ENCODE peak calls at places on chromosomes 2 and 18, in six cellular contexts. C is kidney, B is cardiac muscle cell, V is suprapubic skin, S is astrocyte of the cerebellum, Z is vagina. P is an unnamed sample.

GRCh38 chr18:44973282-44973681 is 292.6 kb downstream of the SETBP1 start:
- DNase-seq in B (no peak), Z (no peak), V (no peak), C (no peak), S (no peak), P (no peak)

GRCh38 chr2:232431705-232432590 is 24.0 kb upstream of the ALPI start:
- DNase-seq in V (no peak), C (peak), B (no peak), Z (no peak), S (no peak), P (peak)

GRCh38 chr2:238593236-238593635 is 166.5 kb downstream of the ASB1 start:
- DNase-seq in C (peak), Z (peak), S (no peak), V (no peak), B (no peak), P (no peak)

GRCh38 chr2:88452980-88453582 is 588 bp upstream of the FOXI3 start:
- DNase-seq in C (no peak), S (no peak), V (peak), B (peak), Z (no peak), P (no peak)

GRCh38 chr2:190627881-190628412 is 20.9 kb upstream of the NAB1 start:
- DNase-seq in S (no peak), Z (no peak), C (peak), B (no peak), V (no peak), P (no peak)

GRCh38 chr18:9653390-9653789 is 39.0 kb upstream of the PPP4R1 start:
- DNase-seq in C (peak), B (no peak), V (peak), Z (no peak), S (no peak), P (peak)

GRCh38 chr2:143553261-143553660 is 424.0 kb downstream of the ARHGAP15 start:
- DNase-seq in Z (no peak), S (no peak), B (no peak), C (no peak), V (no peak), P (no peak)

GRCh38 chr2:74261204-74261864 is 62.9 kb downstream of the MTHFD2 start:
- DNase-seq in Z (no peak), S (no peak), C (no peak), V (no peak), B (peak), P (peak)

GRCh38 chr2:46775722-46776121 is 139.9 kb downstream of the MCFD2 start:
- DNase-seq in Z (no peak), C (no peak), B (no peak), S (no peak), V (no peak), P (no peak)

GRCh38 chr18:46152436-46152807 is 48.2 kb downstream of the HAUS1 start:
- DNase-seq in B (no peak), Z (no peak), S (peak), C (no peak), V (no peak), P (no peak)

GRCh38 chr18:23355206-23355605 is 97.9 kb upstream of the RIOK3 start:
- DNase-seq in V (no peak), Z (no peak), B (no peak), C (no peak), S (no peak), P (peak)

GRCh38 chr2:31137211-31138036 is 816 bp downstream of the GALNT14 start:
- DNase-seq in B (peak), Z (no peak), C (peak), S (no peak), V (no peak), P (no peak)

GRCh38 chr2:109498906-109499305 is 114.9 kb downstream of the SEPTIN10 start:
- DNase-seq in C (no peak), B (no peak), S (no peak), Z (no peak), V (no peak), P (no peak)

GRCh38 chr18:79855147-79855910 is 57.6 kb downstream of the KCNG2 start:
- DNase-seq in Z (no peak), S (no peak), B (no peak), V (no peak), C (no peak), P (no peak)

GRCh38 chr2:211429256-211429655 is 872.9 kb downstream of the CPS1 start:
- DNase-seq in V (no peak), S (no peak), C (no peak), B (no peak), Z (no peak), P (no peak)

GRCh38 chr2:102736607-102737409 is 25.0 kb upstream of the TMEM182 start:
- DNase-seq in S (peak), C (peak), V (peak), B (peak), Z (no peak), P (peak)

GRCh38 chr2:228126401-228126800 is 55.1 kb downstream of the SPHKAP start:
- DNase-seq in Z (no peak), C (no peak), S (no peak), V (no peak), B (no peak), P (no peak)

GRCh38 chr2:225600444-225600843 is 200.9 kb downstream of the NYAP2 start:
- DNase-seq in S (no peak), V (no peak), Z (no peak), C (no peak), B (no peak), P (no peak)

GRCh38 chr2:22947741-22948140 is 437.2 kb upstream of the KLHL29 start:
- DNase-seq in B (no peak), Z (no peak), S (no peak), V (no peak), C (no peak), P (no peak)

GRCh38 chr2:157749684-157750083 is 121.0 kb upstream of the ACVR1C start:
- DNase-seq in V (no peak), C (no peak), Z (no peak), S (no peak), B (no peak), P (no peak)

GRCh38 chr2:118310878-118311442 is 222.7 kb downstream of the INSIG2 start:
- DNase-seq in C (peak), V (no peak), S (no peak), B (no peak), Z (no peak), P (no peak)
- H3K4me3 ChIP-seq in C (peak), V (peak), S (peak), B (no peak), Z (peak), P (no peak)

GRCh38 chr2:133314761-133315160 is 253.5 kb downstream of the NCKAP5 start:
- DNase-seq in Z (no peak), V (no peak), B (no peak), S (no peak), C (no peak), P (no peak)
- TF ChIP-seq CTCF in Z (no peak), V (no peak), B (no peak), S (no peak), C (no peak), P (no peak)

GRCh38 chr2:37665622-37666362 is 5.7 kb downstream of the CDC42EP3 start:
- DNase-seq in C (no peak), Z (no peak), V (no peak), S (no peak), B (no peak), P (no peak)

GRCh38 chr2:37667704-37668103 is 3.7 kb downstream of the CDC42EP3 start:
- DNase-seq in C (no peak), S (no peak), V (no peak), B (no peak), Z (no peak), P (no peak)

GRCh38 chr2:37664190-37664751 is 7.2 kb downstream of the CDC42EP3 start:
- DNase-seq in V (no peak), S (no peak), C (no peak), Z (no peak), B (no peak), P (no peak)

GRCh38 chr2:37665038-37665437 is 6.4 kb downstream of the CDC42EP3 start:
- DNase-seq in Z (no peak), V (no peak), C (no peak), S (no peak), B (no peak), P (no peak)

DNA sequence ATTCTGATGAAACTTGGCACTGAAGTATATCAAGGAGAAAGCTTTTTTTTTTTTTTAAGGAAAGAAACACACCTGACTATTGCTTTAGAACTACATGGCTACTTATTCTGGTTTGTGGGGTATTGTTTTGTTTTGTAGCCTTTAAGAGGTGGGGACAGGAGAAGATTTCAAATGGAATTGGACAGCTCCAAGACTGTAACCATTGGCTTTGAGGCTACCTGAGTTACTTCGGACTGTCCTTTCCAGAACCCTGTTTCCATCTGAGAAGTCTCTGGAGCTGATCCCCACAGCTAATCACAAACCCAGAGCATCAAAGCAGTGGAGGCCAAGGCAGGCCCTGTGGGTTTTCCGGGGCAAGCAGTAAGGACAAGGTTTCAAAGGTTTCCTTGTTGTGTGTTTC is 4.7 kb downstream of the CDC42EP3 start:
- DNase-seq in S (no peak), V (no peak), B (no peak), C (no peak), Z (no peak), P (no peak)
- H3K4me3 ChIP-seq in S (no peak), V (peak), B (no peak), C (no peak), Z (peak), P (no peak)

GRCh38 chr2:137173514-137173913 is 408.2 kb downstream of the THSD7B start:
- DNase-seq in C (no peak), Z (no peak), S (peak), B (peak), V (no peak), P (no peak)
- TF ChIP-seq CTCF in C (no peak), Z (no peak), S (peak), B (peak), V (no peak), P (no peak)

GRCh38 chr2:68714866-68715265 is 19.7 kb upstream of the ARHGAP25 start:
- DNase-seq in Z (no peak), B (no peak), S (no peak), V (no peak), C (peak), P (peak)

GRCh38 chr2:68716948-68717661 is 17.5 kb upstream of the ARHGAP25 start:
- DNase-seq in S (no peak), V (no peak), C (no peak), Z (no peak), B (no peak), P (no peak)

GRCh38 chr2:68719912-68720311 is 14.7 kb upstream of the ARHGAP25 start:
- DNase-seq in Z (no peak), S (no peak), V (no peak), B (no peak), C (no peak), P (no peak)

GRCh38 chr2:68715353-68716041 is 19.1 kb upstream of the ARHGAP25 start:
- DNase-seq in B (peak), Z (no peak), V (no peak), C (peak), S (peak), P (no peak)

DNA sequence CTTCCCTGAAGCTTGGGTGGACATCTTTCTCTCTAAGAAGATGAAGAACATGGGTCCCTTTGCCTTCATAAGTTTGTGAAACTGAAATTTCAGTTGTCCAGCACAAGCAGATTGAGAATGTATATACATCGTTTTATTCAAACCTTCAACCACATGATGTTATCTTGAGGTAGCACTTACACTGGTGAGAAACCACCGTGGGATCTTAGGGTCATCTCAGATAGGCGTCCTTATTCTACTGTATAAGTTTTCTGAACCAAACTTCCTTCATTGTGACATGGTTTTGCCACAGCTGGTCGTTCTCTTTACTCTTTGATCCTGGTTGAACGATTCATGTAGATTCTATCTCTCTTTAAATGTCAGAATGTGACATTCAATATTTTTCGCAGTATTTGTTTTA is 18.1 kb upstream of the ARHGAP25 start:
- DNase-seq in S (no peak), C (no peak), B (no peak), Z (no peak), V (no peak), P (no peak)
- H3K4me3 ChIP-seq in S (no peak), C (no peak), B (no peak), Z (no peak), V (no peak), P (no peak)

DNA sequence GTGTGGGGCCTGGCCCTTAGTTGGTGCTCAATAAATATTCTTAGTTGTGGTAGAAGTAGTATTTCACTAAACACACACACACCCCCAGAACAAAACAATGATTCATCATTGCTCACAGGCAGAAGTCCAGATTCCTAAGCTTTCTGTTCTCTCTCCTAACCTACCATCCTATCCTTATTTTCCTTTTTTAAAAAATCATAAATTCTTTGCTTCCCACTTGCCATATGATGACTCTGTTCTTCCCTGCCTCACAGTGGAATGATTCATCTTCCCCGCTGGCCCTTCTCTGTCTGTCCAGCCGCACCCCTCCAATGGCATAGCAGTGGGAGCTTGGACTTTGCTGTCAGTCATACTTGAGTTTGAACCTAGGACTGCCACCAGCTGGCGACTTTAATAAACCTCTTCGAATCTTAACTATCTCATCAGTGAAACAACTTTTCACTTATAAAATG is 5.2 kb downstream of the EML6 start:
- DNase-seq in Z (no peak), B (no peak), C (no peak), V (no peak), S (peak), P (no peak)
- TF ChIP-seq CTCF in Z (no peak), B (no peak), C (no peak), V (no peak), S (no peak), P (no peak)

GRCh38 chr2:219812672-219813071 is 185.2 kb downstream of the SLC4A3 start:
- DNase-seq in Z (no peak), C (no peak), S (no peak), V (no peak), B (no peak), P (no peak)

DNA sequence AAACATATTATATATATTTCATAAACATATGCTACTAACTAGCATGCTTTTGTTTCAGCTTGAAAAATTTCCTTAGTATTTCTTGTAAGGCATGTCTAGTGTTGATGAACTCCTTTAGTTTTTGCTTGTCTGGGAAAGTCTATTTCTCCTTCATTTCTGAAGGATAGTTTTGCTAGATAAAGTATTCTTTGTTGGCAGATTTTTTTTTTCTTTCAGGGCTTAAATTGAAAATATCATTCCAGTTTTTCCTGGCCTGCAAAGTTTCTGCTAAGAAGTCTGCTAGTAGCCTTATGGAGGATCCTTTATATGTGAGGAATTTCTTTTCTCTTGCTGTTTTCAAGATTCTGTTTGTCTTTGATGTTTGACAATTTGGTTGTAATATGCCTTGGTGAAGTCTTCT is 183.5 kb downstream of the SLC4A3 start:
- DNase-seq in B (no peak), V (no peak), Z (no peak), C (no peak), S (no peak), P (no peak)
- H3K4me3 ChIP-seq in B (no peak), V (no peak), Z (no peak), C (no peak), S (no peak), P (no peak)

P was measured in tibial artery.